ENCODE peak calls at places on chromosomes 7 and 10, in eight cellular contexts. W is C1 segment of cervical spinal cord; D is activated CD4-positive, alpha-beta T cell treated with anti-CD3 and anti-CD28 coated beads for 1 hour; V is ACHN; Z is GM04504; J is CD8-positive, alpha-beta T cell; T is stimulated activated CD4-positive, alpha-beta T cell treated with anti-CD3 and anti-CD28 coated beads, Interleukin-15, amount 100 ng/mL, for 24 hours; Q is tibial nerve. U is an unnamed sample.
A peak's percentile ranks its signal among the peaks of the same experiment; 100 is the strongest.

GRCh38 chr10:81915517-81915916 is 40.5 kb downstream of the NRG3 start:
- DNase-seq in W (no peak), D (no peak), V (no peak), Z (no peak), J (no peak), T (no peak), Q (no peak), U (no peak)

GRCh38 chr7:124777268-124777667 is 11.7 kb upstream of the GPR37 start:
- DNase-seq in W (no peak), D (no peak), V (no peak), Z (no peak), J (no peak), T (no peak), Q (no peak), U (no peak)

GRCh38 chr10:969473-970150 is 18.6 kb upstream of the GTPBP4 start:
- DNase-seq in W (no peak), D (no peak), V (no peak), Z (no peak), J (no peak), T (no peak), Q (no peak), U (no peak)

GRCh38 chr10:100482181-100482833 is 19.5 kb downstream of the WNT8B start:
- DNase-seq in W (peak; percentile 38), D (peak; percentile 44), V (peak; percentile 81), Z (peak; percentile 28), J (peak; percentile 64), T (peak; percentile 76), Q (peak; percentile 10), U (peak; percentile 74)

GRCh38 chr7:16747095-16747494 is 6.5 kb upstream of the TSPAN13 start:
- DNase-seq in W (no peak), D (no peak), V (no peak), Z (no peak), J (no peak), T (no peak), Q (no peak), U (no peak)

GRCh38 chr7:139674752-139675126 is 103.1 kb downstream of the HIPK2 start:
- DNase-seq in W (no peak), D (no peak), V (no peak), Z (no peak), J (no peak), T (no peak), Q (no peak), U (no peak)

GRCh38 chr7:38781991-38782390 is 127.0 kb downstream of the VPS41 start:
- DNase-seq in W (no peak), D (no peak), V (no peak), Z (no peak), J (no peak), T (no peak), Q (no peak), U (no peak)

GRCh38 chr7:25632616-25633015 is 404.3 kb upstream of the NPVF start:
- DNase-seq in W (no peak), D (no peak), V (no peak), Z (no peak), J (no peak), T (no peak), Q (no peak), U (no peak)

GRCh38 chr7:8295638-8296361 is 33.8 kb upstream of the ICA1 start:
- DNase-seq in W (no peak), D (no peak), V (peak; percentile 94), Z (peak; percentile 24), J (no peak), T (peak; percentile 18), Q (peak; percentile 34), U (peak; percentile 58)

GRCh38 chr10:30433286-30433778 is 652 bp upstream of the MAP3K8 start:
- DNase-seq in W (no peak), D (no peak), V (peak; percentile 69), Z (no peak), J (peak; percentile 42), T (peak; percentile 71), Q (peak; percentile 84), U (peak; percentile 26)

U was measured in BE2C.